ENCODE peak calls at places on chromosomes 2 and 18, in eight cellular contexts. F is M059J, J is NCI-H460, C is HS-5, T is hypothalamus, O is GM13977, P is psoas muscle, W is DMS 273 treated with DMSO at 0.1 percent for 48 hours. Q is an unnamed sample.

GRCh38 chr2:156649596-156649995 is 213.4 kb downstream of the GPD2 start:
- DNase-seq in F (peak), J (no peak), C (no peak), T (no peak), O (no peak), P (no peak), W (no peak), Q (no peak)

GRCh38 chr18:30583768-30584167 is 458.8 kb downstream of the DSC3 start:
- DNase-seq in F (no peak), J (no peak), C (no peak), T (no peak), O (no peak), P (no peak), W (no peak), Q (no peak)

GRCh38 chr2:120203341-120204021 is 19.7 kb downstream of the TMEM185B start:
- DNase-seq in F (no peak), J (no peak), C (no peak), T (no peak), O (no peak), P (no peak), W (no peak), Q (no peak)

GRCh38 chr2:227228061-227228667 is 63.7 kb downstream of the COL4A3 start:
- DNase-seq in F (peak), J (peak), C (no peak), T (no peak), O (no peak), P (peak), W (peak), Q (no peak)

GRCh38 chr2:38148501-38148900 is 72.5 kb upstream of the CYP1B1 start:
- DNase-seq in F (peak), J (peak), C (peak), T (no peak), O (no peak), P (no peak), W (no peak), Q (no peak)

GRCh38 chr2:207139551-207139950 is 26.2 kb downstream of the KLF7 start:
- DNase-seq in F (no peak), J (no peak), C (no peak), T (no peak), O (no peak), P (no peak), W (no peak), Q (no peak)

GRCh38 chr2:133286326-133286922 is 281.8 kb downstream of the NCKAP5 start:
- DNase-seq in F (peak), J (no peak), C (no peak), T (no peak), O (no peak), P (no peak), W (no peak), Q (no peak)

GRCh38 chr18:812673-813404 is 797 bp upstream of the YES1 start:
- DNase-seq in F (peak), J (peak), C (peak), T (no peak), O (peak), P (peak), W (peak), Q (peak)

GRCh38 chr2:105570326-105570725 is 171.5 kb upstream of the FHL2 start:
- DNase-seq in F (no peak), J (no peak), C (no peak), T (no peak), O (no peak), P (no peak), W (no peak), Q (no peak)

GRCh38 chr2:14189929-14190328 is 442.6 kb upstream of the LRATD1 start:
- DNase-seq in F (no peak), J (peak), C (peak), T (no peak), O (no peak), P (no peak), W (no peak), Q (no peak)

GRCh38 chr2:142973160-142973821 is 95.8 kb downstream of the KYNU start:
- DNase-seq in F (peak), J (no peak), C (no peak), T (no peak), O (no peak), P (no peak), W (no peak), Q (no peak)

GRCh38 chr2:135164431-135164830 is 112.3 kb downstream of the RAB3GAP1 start:
- DNase-seq in F (peak), J (peak), C (peak), T (no peak), O (no peak), P (no peak), W (no peak), Q (no peak)

GRCh38 chr2:197803033-197803444 is 1.4 kb upstream of the PLCL1 start:
- DNase-seq in F (peak), J (peak), C (no peak), T (no peak), O (peak), P (no peak), W (peak), Q (no peak)

GRCh38 chr2:178279142-178279541 is 84.8 kb downstream of the OSBPL6 start:
- DNase-seq in F (peak), J (no peak), C (peak), T (no peak), O (no peak), P (no peak), W (no peak), Q (peak)

GRCh38 chr2:226752887-226753286 is 46.7 kb downstream of the IRS1 start:
- DNase-seq in F (no peak), J (no peak), C (no peak), T (no peak), O (no peak), P (no peak), W (no peak), Q (no peak)

GRCh38 chr2:10380048-10380926 is 67.8 kb downstream of the ODC1 start:
- DNase-seq in F (no peak), J (no peak), C (no peak), T (no peak), O (no peak), P (no peak), W (no peak), Q (no peak)

GRCh38 chr2:20447437-20448245 is 767 bp downstream of the RHOB start:
- DNase-seq in F (peak), J (no peak), C (no peak), T (no peak), O (peak), P (peak), W (no peak), Q (no peak)

GRCh38 chr2:190343170-190343499 is 254 bp upstream of the INPP1 start:
- DNase-seq in F (no peak), J (no peak), C (no peak), T (no peak), O (no peak), P (no peak), W (peak), Q (no peak)

GRCh38 chr2:118539290-118539689 is 308.2 kb downstream of the EN1 start:
- DNase-seq in F (peak), J (peak), C (no peak), T (no peak), O (no peak), P (peak), W (no peak), Q (no peak)

GRCh38 chr2:224909885-224910517 is 132.3 kb downstream of the DOCK10 start:
- DNase-seq in F (peak), J (peak), C (no peak), T (peak), O (no peak), P (peak), W (no peak), Q (peak)

GRCh38 chr2:161418715-161419337 is 2.7 kb downstream of the TBR1 start:
- DNase-seq in F (no peak), J (no peak), C (no peak), T (no peak), O (no peak), P (no peak), W (peak), Q (no peak)

GRCh38 chr2:45729753-45730512 is 78.5 kb downstream of the PRKCE start:
- DNase-seq in F (peak), J (no peak), C (no peak), T (no peak), O (peak), P (no peak), W (no peak), Q (no peak)

GRCh38 chr2:40315684-40316083 is 136.2 kb downstream of the SLC8A1 start:
- DNase-seq in F (peak), J (no peak), C (peak), T (no peak), O (no peak), P (no peak), W (no peak), Q (peak)

GRCh38 chr2:9422321-9423099 is 818 bp downstream of the ITGB1BP1 start:
- DNase-seq in F (peak), J (no peak), C (no peak), T (peak), O (peak), P (peak), W (no peak), Q (no peak)

GRCh38 chr2:61660511-61661388 is 122.6 kb upstream of the XPO1 start:
- DNase-seq in F (no peak), J (no peak), C (no peak), T (no peak), O (no peak), P (peak), W (no peak), Q (no peak)

GRCh38 chr2:44342854-44343253 is 18.4 kb downstream of the PREPL start:
- DNase-seq in F (peak), J (peak), C (no peak), T (no peak), O (no peak), P (no peak), W (no peak), Q (no peak)

GRCh38 chr18:42112657-42113420 is 157.8 kb downstream of the PIK3C3 start:
- DNase-seq in F (no peak), J (no peak), C (no peak), T (no peak), O (no peak), P (no peak), W (no peak), Q (no peak)

GRCh38 chr2:186199029-186199428 is 287.0 kb upstream of the ZC3H15 start:
- DNase-seq in F (no peak), J (no peak), C (no peak), T (no peak), O (no peak), P (no peak), W (no peak), Q (no peak)

GRCh38 chr2:205680067-205680466 is 2.2 kb upstream of the NRP2 start:
- DNase-seq in F (peak), J (peak), C (no peak), T (no peak), O (peak), P (no peak), W (peak), Q (peak)

GRCh38 chr2:96413067-96413722 is 77.6 kb downstream of the NCAPH start:
- DNase-seq in F (peak), J (no peak), C (no peak), T (no peak), O (no peak), P (peak), W (no peak), Q (no peak)